ENCODE peak calls at places on chromosomes 4 and X, in four cellular contexts. U, D, V and W are unnamed samples.

GRCh38 chr4:20839957-20840356 is 139.7 kb downstream of the PACRGL start:
- DNase-seq in U (no peak), D (no peak), V (no peak), W (no peak)

GRCh38 chr4:37873383-37873782 is 17.5 kb upstream of the TBC1D1 start:
- DNase-seq in U (no peak), D (no peak), V (no peak), W (no peak)

GRCh38 chr4:138655970-138656369 is 359.6 kb upstream of the NOCT start:
- DNase-seq in U (no peak), D (no peak), V (no peak), W (no peak)

GRCh38 chr4:140839888-140840790 is 84.0 kb upstream of the TBC1D9 start:
- DNase-seq in U (no peak), D (no peak), V (no peak), W (no peak)

GRCh38 chrX:79133897-79134296 is 10.6 kb upstream of the GPR174 start:
- DNase-seq in U (no peak), D (no peak), V (no peak), W (no peak)

GRCh38 chr4:168815373-168816345 is 194.4 kb downstream of the CBR4 start:
- DNase-seq in U (no peak), D (no peak), V (no peak), W (no peak)

GRCh38 chr4:94595880-94596483 is 144.2 kb downstream of the PDLIM5 start:
- DNase-seq in U (no peak), D (no peak), V (no peak), W (no peak)

GRCh38 chr4:55920571-55920970 is 28.2 kb upstream of the CEP135 start:
- DNase-seq in U (no peak), D (no peak), V (no peak), W (no peak)

GRCh38 chrX:23667239-23668177 is at the start of gene PRDX4:
- DNase-seq in U (peak; percentile 55), D (peak; percentile 65), V (peak; percentile 74), W (peak; percentile 2)

GRCh38 chr4:150867148-150867547 is 147.9 kb downstream of the LRBA start:
- DNase-seq in U (no peak), D (no peak), V (no peak), W (no peak)

GRCh38 chr4:174211611-174212044 is 71.8 kb downstream of the FBXO8 start:
- DNase-seq in U (no peak), D (no peak), V (no peak), W (no peak)

GRCh38 chr4:2856266-2856665 is 12.6 kb downstream of the ADD1 start:
- DNase-seq in U (no peak), D (no peak), V (no peak), W (no peak)

GRCh38 chr4:6019316-6020263 is 1.4 kb upstream of the C4orf50 start:
- DNase-seq in U (no peak), D (no peak), V (peak; percentile 7), W (no peak)

GRCh38 chr4:137124278-137124932 is 407.9 kb downstream of the PCDH18 start:
- DNase-seq in U (no peak), D (no peak), V (no peak), W (no peak)

GRCh38 chrX:17039826-17040225 is 93.4 kb downstream of the REPS2 start:
- DNase-seq in U (no peak), D (no peak), V (no peak), W (no peak)

GRCh38 chr4:153160856-153161598 is 43.2 kb upstream of the TRIM2 start:
- DNase-seq in U (no peak), D (no peak), V (no peak), W (no peak)

GRCh38 chr4:145681956-145682355 is 2.0 kb downstream of the C4orf51 start:
- DNase-seq in U (no peak), D (no peak), V (no peak), W (no peak)

GRCh38 chr4:137125011-137125410 is 407.3 kb downstream of the PCDH18 start:
- DNase-seq in U (no peak), D (no peak), V (no peak), W (no peak)

GRCh38 chrX:153761863-153762262 is 2.2 kb upstream of the PLXNB3 start:
- DNase-seq in U (no peak), D (no peak), V (no peak), W (no peak)

GRCh38 chr4:10160280-10160856 is 43.8 kb upstream of the WDR1 start:
- DNase-seq in U (no peak), D (no peak), V (no peak), W (no peak)

GRCh38 chr4:105644270-105644669 is 64.2 kb downstream of the INTS12 start:
- DNase-seq in U (no peak), D (no peak), V (no peak), W (no peak)

GRCh38 chr4:20305976-20306375 is 54.3 kb downstream of the SLIT2 start:
- DNase-seq in U (no peak), D (no peak), V (no peak), W (no peak)

GRCh38 chrX:140912606-140913005 is 89.8 kb upstream of the SPANXB1 start:
- DNase-seq in U (no peak), D (no peak), V (no peak), W (no peak)

GRCh38 chrX:19673334-19674040 is 158.2 kb upstream of the MAP3K15 start:
- DNase-seq in U (no peak), D (no peak), V (no peak), W (no peak)

GRCh38 chrX:39766085-39766726 is 331.6 kb downstream of the BCOR start:
- DNase-seq in U (no peak), D (no peak), V (no peak), W (no peak)

GRCh38 chrX:585115-585808 is 45.3 kb upstream of the SHOX start:
- DNase-seq in U (no peak), D (no peak), V (no peak), W (no peak)

GRCh38 chr4:143389543-143390195 is 53.0 kb downstream of the GAB1 start:
- DNase-seq in U (no peak), D (no peak), V (no peak), W (no peak)

GRCh38 chrX:151631822-151632221 is 63.4 kb upstream of the PRRG3 start:
- DNase-seq in U (no peak), D (no peak), V (no peak), W (no peak)

GRCh38 chr4:26420438-26420837 is 69.8 kb downstream of the CCKAR start:
- DNase-seq in U (no peak), D (no peak), V (no peak), W (no peak)